ENCODE peak calls at places on chromosome 6, in nine cellular contexts. One of them, this sample, is unnamed.

GRCh38 chr6:53795254-53795701 is 473 bp downstream of the LRRC1 start:
- DNase-seq in mucosa of descending colon: no peak
- DNase-seq in RWPE2: no peak
- DNase-seq in occipital lobe: peak
- DNase-seq in GM04504: no peak
- DNase-seq in fibroblast of lung: no peak
- DNase-seq in NCI-H1930: no peak
- DNase-seq in neural progenitor cell: no peak
- DNase-seq in Right ventricle myocardium inferior: no peak
- DNase-seq in this sample: no peak

GRCh38 chr6:16286151-16286522 is 47.8 kb downstream of the GMPR start:
- DNase-seq in neural progenitor cell: peak
- DNase-seq in GM04504: peak
- DNase-seq in occipital lobe: peak
- DNase-seq in mucosa of descending colon: peak
- DNase-seq in NCI-H1930: no peak
- DNase-seq in RWPE2: no peak
- DNase-seq in fibroblast of lung: peak
- DNase-seq in Right ventricle myocardium inferior: no peak
- DNase-seq in this sample: peak

GRCh38 chr6:1774541-1774940 is 164.8 kb downstream of the FOXC1 start:
- DNase-seq in neural progenitor cell: no peak
- DNase-seq in occipital lobe: no peak
- DNase-seq in GM04504: no peak
- DNase-seq in NCI-H1930: no peak
- DNase-seq in RWPE2: no peak
- DNase-seq in mucosa of descending colon: no peak
- DNase-seq in fibroblast of lung: peak
- DNase-seq in Right ventricle myocardium inferior: no peak
- DNase-seq in this sample: no peak

GRCh38 chr6:43990627-43991619 is 136.3 kb downstream of the MRPL14 start:
- DNase-seq in GM04504: no peak
- DNase-seq in neural progenitor cell: no peak
- DNase-seq in Right ventricle myocardium inferior: no peak
- DNase-seq in fibroblast of lung: peak
- DNase-seq in NCI-H1930: no peak
- DNase-seq in occipital lobe: no peak
- DNase-seq in mucosa of descending colon: peak
- DNase-seq in RWPE2: no peak
- DNase-seq in this sample: peak

GRCh38 chr6:1378224-1379025 is 11.0 kb upstream of the FOXF2 start:
- DNase-seq in RWPE2: no peak
- DNase-seq in NCI-H1930: no peak
- DNase-seq in mucosa of descending colon: no peak
- DNase-seq in occipital lobe: no peak
- DNase-seq in GM04504: no peak
- DNase-seq in fibroblast of lung: no peak
- DNase-seq in neural progenitor cell: peak
- DNase-seq in Right ventricle myocardium inferior: peak
- DNase-seq in this sample: no peak

GRCh38 chr6:133889557-133890301 is 816 bp downstream of the TCF21 start:
- DNase-seq in Right ventricle myocardium inferior: peak
- DNase-seq in RWPE2: no peak
- DNase-seq in occipital lobe: no peak
- DNase-seq in fibroblast of lung: peak
- DNase-seq in NCI-H1930: no peak
- DNase-seq in GM04504: no peak
- DNase-seq in neural progenitor cell: peak
- DNase-seq in mucosa of descending colon: no peak
- DNase-seq in this sample: peak

GRCh38 chr6:117840541-117840983 is 66.5 kb upstream of the SLC35F1 start:
- DNase-seq in Right ventricle myocardium inferior: no peak
- DNase-seq in RWPE2: no peak
- DNase-seq in mucosa of descending colon: peak
- DNase-seq in neural progenitor cell: peak
- DNase-seq in NCI-H1930: peak
- DNase-seq in occipital lobe: no peak
- DNase-seq in fibroblast of lung: peak
- DNase-seq in GM04504: no peak
- DNase-seq in this sample: no peak

GRCh38 chr6:112833546-112834215 is 486.6 kb downstream of the RFPL4B start:
- DNase-seq in Right ventricle myocardium inferior: no peak
- DNase-seq in mucosa of descending colon: no peak
- DNase-seq in NCI-H1930: no peak
- DNase-seq in occipital lobe: peak
- DNase-seq in GM04504: peak
- DNase-seq in RWPE2: no peak
- DNase-seq in fibroblast of lung: peak
- DNase-seq in neural progenitor cell: no peak
- DNase-seq in this sample: no peak

GRCh38 chr6:160028487-160029275 is 59.8 kb downstream of the IGF2R start:
- DNase-seq in Right ventricle myocardium inferior: no peak
- DNase-seq in RWPE2: no peak
- DNase-seq in NCI-H1930: no peak
- DNase-seq in mucosa of descending colon: no peak
- DNase-seq in occipital lobe: no peak
- DNase-seq in fibroblast of lung: no peak
- DNase-seq in GM04504: no peak
- DNase-seq in neural progenitor cell: no peak
- DNase-seq in this sample: no peak

GRCh38 chr6:23522751-23523527 is 603.1 kb upstream of the NRSN1 start:
- DNase-seq in mucosa of descending colon: no peak
- DNase-seq in fibroblast of lung: no peak
- DNase-seq in NCI-H1930: no peak
- DNase-seq in RWPE2: no peak
- DNase-seq in neural progenitor cell: no peak
- DNase-seq in Right ventricle myocardium inferior: no peak
- DNase-seq in occipital lobe: no peak
- DNase-seq in GM04504: no peak
- DNase-seq in this sample: no peak

GRCh38 chr6:134624781-134625180 is 306.9 kb upstream of the SGK1 start:
- DNase-seq in mucosa of descending colon: no peak
- DNase-seq in occipital lobe: no peak
- DNase-seq in RWPE2: no peak
- DNase-seq in GM04504: no peak
- DNase-seq in fibroblast of lung: no peak
- DNase-seq in NCI-H1930: no peak
- DNase-seq in neural progenitor cell: no peak
- DNase-seq in Right ventricle myocardium inferior: no peak
- DNase-seq in this sample: no peak

GRCh38 chr6:111185954-111186353 is 98.7 kb downstream of the SLC16A10 start:
- DNase-seq in occipital lobe: no peak
- DNase-seq in neural progenitor cell: no peak
- DNase-seq in GM04504: no peak
- DNase-seq in mucosa of descending colon: no peak
- DNase-seq in Right ventricle myocardium inferior: no peak
- DNase-seq in NCI-H1930: no peak
- DNase-seq in RWPE2: no peak
- DNase-seq in fibroblast of lung: no peak
- DNase-seq in this sample: no peak

GRCh38 chr6:148530394-148530923 is 187.8 kb downstream of the SASH1 start:
- DNase-seq in fibroblast of lung: peak
- DNase-seq in GM04504: no peak
- DNase-seq in neural progenitor cell: no peak
- DNase-seq in NCI-H1930: no peak
- DNase-seq in mucosa of descending colon: no peak
- DNase-seq in occipital lobe: peak
- DNase-seq in Right ventricle myocardium inferior: no peak
- DNase-seq in RWPE2: no peak
- DNase-seq in this sample: peak

GRCh38 chr6:89483111-89483720 is 50.3 kb downstream of the ANKRD6 start:
- DNase-seq in RWPE2: no peak
- DNase-seq in NCI-H1930: no peak
- DNase-seq in Right ventricle myocardium inferior: peak
- DNase-seq in neural progenitor cell: peak
- DNase-seq in GM04504: no peak
- DNase-seq in fibroblast of lung: peak
- DNase-seq in occipital lobe: peak
- DNase-seq in mucosa of descending colon: no peak
- DNase-seq in this sample: no peak

GRCh38 chr6:37456126-37456525 is 23.1 kb downstream of the CMTR1 start:
- DNase-seq in occipital lobe: no peak
- DNase-seq in mucosa of descending colon: no peak
- DNase-seq in neural progenitor cell: no peak
- DNase-seq in GM04504: peak
- DNase-seq in NCI-H1930: no peak
- DNase-seq in fibroblast of lung: peak
- DNase-seq in Right ventricle myocardium inferior: no peak
- DNase-seq in RWPE2: no peak
- DNase-seq in this sample: peak

GRCh38 chr6:166492092-166492491 is 94.4 kb downstream of the RAMACL start:
- DNase-seq in RWPE2: no peak
- DNase-seq in mucosa of descending colon: no peak
- DNase-seq in NCI-H1930: no peak
- DNase-seq in occipital lobe: no peak
- DNase-seq in fibroblast of lung: no peak
- DNase-seq in neural progenitor cell: no peak
- DNase-seq in Right ventricle myocardium inferior: no peak
- DNase-seq in GM04504: no peak
- DNase-seq in this sample: no peak

GRCh38 chr6:24897186-24897585 is 38.6 kb downstream of the RIPOR2 start:
- DNase-seq in mucosa of descending colon: no peak
- DNase-seq in Right ventricle myocardium inferior: no peak
- DNase-seq in RWPE2: no peak
- DNase-seq in fibroblast of lung: no peak
- DNase-seq in neural progenitor cell: no peak
- DNase-seq in GM04504: no peak
- DNase-seq in occipital lobe: no peak
- DNase-seq in NCI-H1930: no peak
- DNase-seq in this sample: no peak

GRCh38 chr6:1015819-1016218 is 296.1 kb upstream of the FOXQ1 start:
- DNase-seq in occipital lobe: no peak
- DNase-seq in NCI-H1930: no peak
- DNase-seq in GM04504: no peak
- DNase-seq in fibroblast of lung: no peak
- DNase-seq in RWPE2: no peak
- DNase-seq in Right ventricle myocardium inferior: no peak
- DNase-seq in mucosa of descending colon: no peak
- DNase-seq in neural progenitor cell: peak
- DNase-seq in this sample: peak

GRCh38 chr6:35055906-35056305 is 85.2 kb downstream of the TCP11 start:
- DNase-seq in GM04504: no peak
- DNase-seq in occipital lobe: no peak
- DNase-seq in fibroblast of lung: peak
- DNase-seq in NCI-H1930: no peak
- DNase-seq in mucosa of descending colon: no peak
- DNase-seq in Right ventricle myocardium inferior: no peak
- DNase-seq in neural progenitor cell: no peak
- DNase-seq in RWPE2: no peak
- DNase-seq in this sample: no peak

GRCh38 chr6:112202639-112203341 is 51.6 kb downstream of the LAMA4 start:
- DNase-seq in GM04504: no peak
- DNase-seq in neural progenitor cell: peak
- DNase-seq in occipital lobe: no peak
- DNase-seq in NCI-H1930: no peak
- DNase-seq in mucosa of descending colon: no peak
- DNase-seq in Right ventricle myocardium inferior: no peak
- DNase-seq in RWPE2: no peak
- DNase-seq in fibroblast of lung: peak
- DNase-seq in this sample: peak

GRCh38 chr6:39812853-39813533 is 20.8 kb downstream of the DAAM2 start:
- DNase-seq in fibroblast of lung: peak
- DNase-seq in RWPE2: no peak
- DNase-seq in neural progenitor cell: no peak
- DNase-seq in GM04504: peak
- DNase-seq in mucosa of descending colon: no peak
- DNase-seq in Right ventricle myocardium inferior: no peak
- DNase-seq in NCI-H1930: no peak
- DNase-seq in occipital lobe: no peak
- DNase-seq in this sample: peak

GRCh38 chr6:167121471-167121870 is 1.4 kb upstream of the CCR6 start:
- DNase-seq in RWPE2: no peak
- DNase-seq in neural progenitor cell: no peak
- DNase-seq in Right ventricle myocardium inferior: no peak
- DNase-seq in occipital lobe: no peak
- DNase-seq in fibroblast of lung: no peak
- DNase-seq in mucosa of descending colon: no peak
- DNase-seq in GM04504: no peak
- DNase-seq in NCI-H1930: no peak
- DNase-seq in this sample: no peak

GRCh38 chr6:35382015-35382414 is 39.7 kb downstream of the PPARD start:
- DNase-seq in mucosa of descending colon: no peak
- DNase-seq in Right ventricle myocardium inferior: no peak
- DNase-seq in RWPE2: no peak
- DNase-seq in neural progenitor cell: no peak
- DNase-seq in fibroblast of lung: no peak
- DNase-seq in GM04504: no peak
- DNase-seq in occipital lobe: no peak
- DNase-seq in NCI-H1930: no peak
- DNase-seq in this sample: no peak

GRCh38 chr6:116175344-116175743 is 49.4 kb upstream of the COL10A1 start:
- DNase-seq in RWPE2: no peak
- DNase-seq in neural progenitor cell: peak
- DNase-seq in Right ventricle myocardium inferior: no peak
- DNase-seq in GM04504: no peak
- DNase-seq in fibroblast of lung: no peak
- DNase-seq in mucosa of descending colon: no peak
- DNase-seq in occipital lobe: no peak
- DNase-seq in NCI-H1930: no peak
- DNase-seq in this sample: no peak

GRCh38 chr6:136728976-136729515 is 63.2 kb downstream of the MAP3K5 start:
- DNase-seq in fibroblast of lung: no peak
- DNase-seq in NCI-H1930: no peak
- DNase-seq in Right ventricle myocardium inferior: no peak
- DNase-seq in occipital lobe: no peak
- DNase-seq in neural progenitor cell: no peak
- DNase-seq in GM04504: no peak
- DNase-seq in mucosa of descending colon: no peak
- DNase-seq in RWPE2: no peak
- DNase-seq in this sample: no peak

GRCh38 chr6:41455818-41456217 is 90.4 kb upstream of the FOXP4 start:
- DNase-seq in neural progenitor cell: peak
- DNase-seq in mucosa of descending colon: no peak
- DNase-seq in occipital lobe: no peak
- DNase-seq in RWPE2: no peak
- DNase-seq in GM04504: no peak
- DNase-seq in NCI-H1930: no peak
- DNase-seq in fibroblast of lung: no peak
- DNase-seq in Right ventricle myocardium inferior: no peak
- DNase-seq in this sample: no peak

GRCh38 chr6:30450908-30451818 is 38.1 kb upstream of the HLA-E start:
- DNase-seq in RWPE2: no peak
- DNase-seq in occipital lobe: no peak
- DNase-seq in fibroblast of lung: peak
- DNase-seq in neural progenitor cell: peak
- DNase-seq in Right ventricle myocardium inferior: no peak
- DNase-seq in mucosa of descending colon: peak
- DNase-seq in GM04504: no peak
- DNase-seq in NCI-H1930: no peak
- DNase-seq in this sample: peak

GRCh38 chr6:169172435-169172834 is 81.2 kb downstream of the THBS2 start:
- DNase-seq in fibroblast of lung: peak
- DNase-seq in mucosa of descending colon: no peak
- DNase-seq in NCI-H1930: no peak
- DNase-seq in RWPE2: no peak
- DNase-seq in Right ventricle myocardium inferior: peak
- DNase-seq in occipital lobe: no peak
- DNase-seq in neural progenitor cell: no peak
- DNase-seq in GM04504: peak
- DNase-seq in this sample: peak

GRCh38 chr6:45970326-45970725 is 45.3 kb downstream of the CLIC5 start:
- DNase-seq in mucosa of descending colon: peak
- DNase-seq in GM04504: no peak
- DNase-seq in RWPE2: no peak
- DNase-seq in NCI-H1930: no peak
- DNase-seq in neural progenitor cell: no peak
- DNase-seq in Right ventricle myocardium inferior: no peak
- DNase-seq in fibroblast of lung: peak
- DNase-seq in occipital lobe: no peak
- DNase-seq in this sample: no peak

GRCh38 chr6:158869010-158869603 is 49.9 kb upstream of the EZR start:
- DNase-seq in Right ventricle myocardium inferior: no peak
- DNase-seq in NCI-H1930: no peak
- DNase-seq in occipital lobe: no peak
- DNase-seq in neural progenitor cell: peak
- DNase-seq in mucosa of descending colon: no peak
- DNase-seq in RWPE2: no peak
- DNase-seq in GM04504: no peak
- DNase-seq in fibroblast of lung: peak
- DNase-seq in this sample: no peak

GRCh38 chr6:136039185-136039584 is 187.7 kb downstream of the PDE7B start:
- DNase-seq in neural progenitor cell: no peak
- DNase-seq in Right ventricle myocardium inferior: no peak
- DNase-seq in RWPE2: no peak
- DNase-seq in GM04504: no peak
- DNase-seq in fibroblast of lung: no peak
- DNase-seq in NCI-H1930: no peak
- DNase-seq in occipital lobe: no peak
- DNase-seq in mucosa of descending colon: no peak
- DNase-seq in this sample: no peak

This sample was measured in MG63.